ENCODE peak calls at places on chromosomes 4 and X, in ten cellular contexts. K is dorsolateral prefrontal cortex, O is lower leg skin, W is upper lobe of left lung, A is stomach, N is MM.1S, X is AG09319, L is body of pancreas, P is A549, B is kidney. C is an unnamed sample.

GRCh38 chr4:72846280-72847111 is 223.0 kb downstream of the COX18 start:
- DNase-seq in O (no peak), K (no peak), N (peak; percentile 92), B (no peak), X (peak; percentile 4), A (no peak), L (no peak), P (no peak), W (no peak), C (peak; percentile 23)

GRCh38 chrX:136185409-136186022 is 38.2 kb downstream of the FHL1 start:
- DNase-seq in P (peak; percentile 28), N (no peak), K (no peak), O (no peak), A (no peak), X (no peak), B (no peak), L (no peak), W (no peak), C (no peak)

GRCh38 chrX:152072236-152072635 is 66.1 kb downstream of the MAGEA10 start:
- DNase-seq in B (no peak), O (no peak), P (peak; percentile 26), X (peak; percentile 23), K (no peak), L (peak; percentile 8), A (no peak), N (no peak), W (no peak), C (no peak)

GRCh38 chrX:40195368-40195767 is 97.6 kb upstream of the BCOR start:
- DNase-seq in O (no peak), L (no peak), K (no peak), A (no peak), W (no peak), X (no peak), N (no peak), P (no peak), B (no peak), C (no peak)

GRCh38 chrX:136689441-136689840 is 41.5 kb downstream of the CD40LG start:
- DNase-seq in L (no peak), N (peak; percentile 90), A (no peak), O (no peak), W (no peak), K (no peak), B (no peak), X (no peak), P (no peak), C (no peak)

GRCh38 chrX:48753708-48754107 is 7.8 kb upstream of the GLOD5 start:
- DNase-seq in A (no peak), P (no peak), X (no peak), W (no peak), N (no peak), K (no peak), L (no peak), O (no peak), B (no peak), C (no peak)

GRCh38 chr4:118400362-118400761 is 47.6 kb upstream of the PRSS12 start:
- DNase-seq in N (no peak), X (no peak), O (no peak), B (no peak), K (no peak), L (no peak), A (no peak), P (no peak), W (no peak), C (no peak)

GRCh38 chr4:23789765-23790164 is 100.1 kb downstream of the PPARGC1A start:
- DNase-seq in W (peak; percentile 45), O (no peak), A (no peak), X (peak; percentile 47), B (peak; percentile 87), K (no peak), P (no peak), L (peak; percentile 47), N (no peak), C (no peak)

GRCh38 chr4:11505225-11505971 is 76.7 kb upstream of the HS3ST1 start:
- DNase-seq in B (no peak), W (no peak), O (no peak), P (no peak), L (no peak), K (no peak), N (no peak), X (no peak), A (peak; percentile 57), C (peak; percentile 60)

GRCh38 chr4:11497972-11498371 is 69.3 kb upstream of the HS3ST1 start:
- DNase-seq in O (no peak), B (no peak), L (no peak), K (no peak), N (no peak), W (no peak), A (no peak), X (no peak), P (no peak), C (no peak)

GRCh38 chr4:11507920-11508319 is 79.2 kb upstream of the HS3ST1 start:
- DNase-seq in B (no peak), X (no peak), P (no peak), N (no peak), O (no peak), L (peak; percentile 12), A (peak; percentile 68), K (no peak), W (no peak), C (peak; percentile 41)

GRCh38 chr4:11506194-11506593 is 77.5 kb upstream of the HS3ST1 start:
- DNase-seq in O (no peak), X (no peak), L (no peak), N (no peak), B (no peak), P (no peak), W (no peak), K (no peak), A (no peak), C (no peak)

GRCh38 chr4:11503166-11503565 is 74.5 kb upstream of the HS3ST1 start:
- DNase-seq in L (peak; percentile 15), A (peak; percentile 32), W (no peak), X (no peak), K (no peak), P (no peak), O (no peak), B (peak; percentile 84), N (no peak), C (no peak)
- TF ChIP-seq CTCF in L (no peak), A (no peak), W (no peak), X (no peak), K (no peak), P (no peak), O (no peak), B (no peak), N (no peak), C (no peak)

GRCh38 chr4:31692407-31692940 is 972.3 kb downstream of the PCDH7 start:
- DNase-seq in N (peak; percentile 8), L (no peak), A (no peak), B (no peak), W (no peak), K (no peak), X (no peak), O (no peak), P (no peak), C (no peak)
- TF ChIP-seq CTCF in N (peak; percentile 65), L (no peak), A (no peak), B (no peak), W (no peak), K (no peak), X (peak; percentile 15), O (no peak), P (peak; percentile 8), C (no peak)

GRCh38 chrX:15911729-15912550 is 57.3 kb upstream of the AP1S2 start:
- DNase-seq in X (no peak), P (no peak), O (peak; percentile 13), K (no peak), L (no peak), B (no peak), N (no peak), W (peak; percentile 48), A (no peak), C (no peak)
- TF ChIP-seq CTCF in X (peak; percentile 10), P (no peak), O (no peak), K (no peak), L (no peak), B (no peak), N (no peak), W (no peak), A (no peak), C (no peak)

DNA sequence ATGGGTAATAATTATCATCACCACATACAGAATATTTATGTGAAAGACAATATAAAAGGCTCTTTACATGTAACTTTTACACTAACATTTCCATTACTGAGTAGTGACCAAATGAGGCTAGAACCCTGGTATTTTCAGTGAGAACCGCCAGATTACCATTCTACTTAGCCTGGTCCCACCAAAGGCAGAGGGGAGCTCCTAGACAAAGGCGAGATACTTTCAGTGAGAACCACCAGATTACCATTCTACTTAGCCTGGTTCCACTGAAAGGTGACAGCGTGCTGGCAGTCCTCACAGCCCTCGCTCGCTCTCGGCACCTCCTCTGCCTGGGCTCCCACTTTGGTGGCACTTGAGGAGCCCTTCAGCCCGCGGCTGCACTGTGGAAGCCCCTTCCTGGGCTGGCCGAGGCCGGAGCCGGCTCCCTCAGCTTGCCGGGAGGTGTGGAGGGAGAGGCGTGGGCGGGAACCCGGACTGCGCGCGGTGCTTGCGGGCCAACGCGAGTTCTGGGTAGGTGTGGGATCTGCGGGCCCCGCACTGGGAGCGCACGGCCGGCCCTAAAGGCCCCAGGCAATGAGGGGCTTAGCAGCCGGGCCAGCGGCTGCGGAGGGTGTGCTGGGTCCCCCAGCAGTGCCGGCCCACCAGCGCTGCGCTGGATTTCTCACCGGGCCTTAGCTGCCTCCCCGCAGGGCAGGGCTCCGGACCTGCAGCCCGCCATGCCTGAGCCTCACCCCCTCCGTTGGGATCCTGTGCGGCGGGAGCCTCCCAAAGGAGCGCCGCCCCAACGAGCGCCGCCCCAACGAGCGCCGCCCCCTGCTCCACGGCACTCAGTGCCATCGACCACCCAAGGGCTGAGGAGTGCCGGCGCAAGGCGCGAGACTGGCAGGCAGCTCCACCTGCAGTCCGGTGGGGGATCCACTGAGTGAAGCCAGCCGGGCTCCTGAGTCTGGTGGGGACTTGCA is 1276.1 kb downstream of the PCDH7 start:
- DNase-seq in L (no peak), X (no peak), P (no peak), B (peak; percentile 65), O (no peak), W (no peak), N (no peak), K (no peak), A (no peak), C (no peak)
- TF ChIP-seq CTCF in L (no peak), X (no peak), P (no peak), B (no peak), O (no peak), W (no peak), N (no peak), K (no peak), A (no peak), C (no peak)

GRCh38 chr4:150475763-150476162 is 106.2 kb upstream of the MAB21L2 start:
- DNase-seq in P (no peak), L (no peak), K (no peak), B (no peak), O (no peak), X (no peak), N (no peak), W (no peak), A (no peak), C (no peak)
- TF ChIP-seq CTCF in P (no peak), L (no peak), K (no peak), B (no peak), O (no peak), X (no peak), N (no peak), W (no peak), A (no peak), C (no peak)

C was measured in colonic mucosa.